ENCODE peak calls at places on chromosomes 2 and 18, in four cellular contexts. One of them, this sample, is unnamed.

GRCh38 chr2:219010162-219010756 is 17.0 kb upstream of the CRYBA2 start:
- DNase-seq in fibroblast of pulmonary artery: peak
- DNase-seq in ovary: no peak
- DNase-seq in BJ: no peak
- DNase-seq in this sample: no peak

GRCh38 chr2:101976887-101977286 is 14.9 kb upstream of the IL1R2 start:
- DNase-seq in fibroblast of pulmonary artery: no peak
- DNase-seq in ovary: no peak
- DNase-seq in BJ: no peak
- DNase-seq in this sample: no peak

GRCh38 chr2:10819714-10820314 is 7.2 kb upstream of the PDIA6 start:
- DNase-seq in fibroblast of pulmonary artery: no peak
- DNase-seq in ovary: no peak
- DNase-seq in BJ: no peak
- DNase-seq in this sample: no peak

GRCh38 chr2:88815243-88816096 is 124.0 kb downstream of the RPIA start:
- DNase-seq in fibroblast of pulmonary artery: no peak
- DNase-seq in ovary: no peak
- DNase-seq in BJ: no peak
- DNase-seq in this sample: no peak

GRCh38 chr2:214255046-214255445 is 155.8 kb upstream of the VWC2L start:
- DNase-seq in fibroblast of pulmonary artery: no peak
- DNase-seq in ovary: no peak
- DNase-seq in BJ: no peak
- DNase-seq in this sample: no peak

GRCh38 chr2:69177063-69177771 is 164.2 kb downstream of the ANTXR1 start:
- DNase-seq in fibroblast of pulmonary artery: peak
- DNase-seq in ovary: peak
- DNase-seq in BJ: peak
- DNase-seq in this sample: no peak

GRCh38 chr2:158949300-158949699 is 19.1 kb upstream of the TANC1 start:
- DNase-seq in fibroblast of pulmonary artery: no peak
- DNase-seq in ovary: no peak
- DNase-seq in BJ: no peak
- DNase-seq in this sample: no peak

GRCh38 chr2:46180189-46180588 is 117.0 kb upstream of the EPAS1 start:
- DNase-seq in fibroblast of pulmonary artery: no peak
- DNase-seq in ovary: no peak
- DNase-seq in BJ: no peak
- DNase-seq in this sample: no peak

GRCh38 chr2:146982393-146982846 is 862.4 kb upstream of the ACVR2A start:
- DNase-seq in fibroblast of pulmonary artery: peak
- DNase-seq in ovary: no peak
- DNase-seq in BJ: peak
- DNase-seq in this sample: no peak

GRCh38 chr18:32310119-32310518 is 120.3 kb downstream of the MEP1B start:
- DNase-seq in fibroblast of pulmonary artery: peak
- DNase-seq in ovary: no peak
- DNase-seq in BJ: no peak
- DNase-seq in this sample: no peak

GRCh38 chr18:78319934-78320333 is 659.7 kb upstream of the SALL3 start:
- DNase-seq in fibroblast of pulmonary artery: no peak
- DNase-seq in ovary: no peak
- DNase-seq in BJ: no peak
- DNase-seq in this sample: no peak

GRCh38 chr2:74880054-74880728 is 46.3 kb downstream of the HK2 start:
- DNase-seq in fibroblast of pulmonary artery: no peak
- DNase-seq in ovary: no peak
- DNase-seq in BJ: no peak
- DNase-seq in this sample: no peak

GRCh38 chr2:11556101-11556806 is 22.4 kb downstream of the GREB1 start:
- DNase-seq in fibroblast of pulmonary artery: no peak
- DNase-seq in ovary: peak
- DNase-seq in BJ: no peak
- DNase-seq in this sample: no peak

GRCh38 chr2:100639588-100640195 is 76.9 kb downstream of the PDCL3 start:
- DNase-seq in fibroblast of pulmonary artery: no peak
- DNase-seq in ovary: no peak
- DNase-seq in BJ: no peak
- DNase-seq in this sample: no peak

GRCh38 chr18:34697233-34697632 is 12.9 kb upstream of the DTNA start:
- DNase-seq in fibroblast of pulmonary artery: no peak
- DNase-seq in ovary: no peak
- DNase-seq in BJ: no peak
- DNase-seq in this sample: no peak

GRCh38 chr2:127565261-127566138 is 30.0 kb downstream of the MYO7B start:
- DNase-seq in fibroblast of pulmonary artery: no peak
- DNase-seq in ovary: peak
- DNase-seq in BJ: no peak
- DNase-seq in this sample: no peak

GRCh38 chr2:44126106-44126797 is 42.4 kb upstream of the PPM1B start:
- DNase-seq in fibroblast of pulmonary artery: no peak
- DNase-seq in ovary: no peak
- DNase-seq in BJ: no peak
- DNase-seq in this sample: no peak

GRCh38 chr2:43293744-43294695 is 67.6 kb upstream of the ZFP36L2 start:
- DNase-seq in fibroblast of pulmonary artery: peak
- DNase-seq in ovary: no peak
- DNase-seq in BJ: peak
- DNase-seq in this sample: peak

GRCh38 chr2:219540784-219541504 is 2.7 kb downstream of the CHPF start:
- DNase-seq in fibroblast of pulmonary artery: no peak
- DNase-seq in ovary: no peak
- DNase-seq in BJ: no peak
- DNase-seq in this sample: no peak

GRCh38 chr2:66839551-66840320 is 404.8 kb downstream of the MEIS1 start:
- DNase-seq in fibroblast of pulmonary artery: peak
- DNase-seq in ovary: no peak
- DNase-seq in BJ: peak
- DNase-seq in this sample: no peak

GRCh38 chr2:231604101-231604684 is 11.5 kb downstream of the TEX44 start:
- DNase-seq in fibroblast of pulmonary artery: no peak
- DNase-seq in ovary: no peak
- DNase-seq in BJ: peak
- DNase-seq in this sample: peak

GRCh38 chr2:103132536-103133217 is 370.8 kb downstream of the TMEM182 start:
- DNase-seq in fibroblast of pulmonary artery: no peak
- DNase-seq in ovary: no peak
- DNase-seq in BJ: no peak
- DNase-seq in this sample: no peak

GRCh38 chr2:66781804-66782203 is 346.9 kb downstream of the MEIS1 start:
- DNase-seq in fibroblast of pulmonary artery: no peak
- DNase-seq in ovary: no peak
- DNase-seq in BJ: no peak
- DNase-seq in this sample: no peak

GRCh38 chr2:169468841-169469240 is 10.5 kb upstream of the BBS5 start:
- DNase-seq in fibroblast of pulmonary artery: no peak
- DNase-seq in ovary: no peak
- DNase-seq in BJ: no peak
- DNase-seq in this sample: no peak

GRCh38 chr2:155190342-155190741 is 491.8 kb downstream of the KCNJ3 start:
- DNase-seq in fibroblast of pulmonary artery: no peak
- DNase-seq in ovary: no peak
- DNase-seq in BJ: no peak
- DNase-seq in this sample: no peak

GRCh38 chr18:22108674-22109073 is 60.7 kb upstream of the GATA6 start:
- DNase-seq in fibroblast of pulmonary artery: peak
- DNase-seq in ovary: no peak
- DNase-seq in BJ: no peak
- DNase-seq in this sample: no peak

GRCh38 chr2:170244555-170244954 is 66.6 kb downstream of the MYO3B start:
- DNase-seq in fibroblast of pulmonary artery: no peak
- DNase-seq in ovary: no peak
- DNase-seq in BJ: no peak
- DNase-seq in this sample: no peak

GRCh38 chr18:10926565-10927194 is 222.7 kb downstream of the PIEZO2 start:
- DNase-seq in fibroblast of pulmonary artery: peak
- DNase-seq in ovary: peak
- DNase-seq in BJ: no peak
- DNase-seq in this sample: no peak

GRCh38 chr2:91974401-91975129 is 2896.7 kb upstream of the TEKT4 start:
- DNase-seq in fibroblast of pulmonary artery: no peak
- DNase-seq in ovary: no peak
- DNase-seq in BJ: no peak
- DNase-seq in this sample: no peak

GRCh38 chr18:3985030-3985429 is 470.1 kb downstream of the DLGAP1 start:
- DNase-seq in fibroblast of pulmonary artery: no peak
- DNase-seq in ovary: no peak
- DNase-seq in BJ: no peak
- DNase-seq in this sample: no peak

GRCh38 chr2:223109341-223109740 is 57.4 kb downstream of the KCNE4 start:
- DNase-seq in fibroblast of pulmonary artery: peak
- DNase-seq in ovary: no peak
- DNase-seq in BJ: peak
- DNase-seq in this sample: no peak

GRCh38 chr2:110718990-110719389 is 13.4 kb upstream of the ACOXL start:
- DNase-seq in fibroblast of pulmonary artery: no peak
- DNase-seq in ovary: no peak
- DNase-seq in BJ: no peak
- DNase-seq in this sample: no peak

GRCh38 chr2:204913312-204913711 is 368.0 kb downstream of the PARD3B start:
- DNase-seq in fibroblast of pulmonary artery: no peak
- DNase-seq in ovary: no peak
- DNase-seq in BJ: no peak
- DNase-seq in this sample: no peak

GRCh38 chr18:49584431-49584830 is 22.6 kb downstream of the LIPG start:
- DNase-seq in fibroblast of pulmonary artery: no peak
- DNase-seq in ovary: no peak
- DNase-seq in BJ: no peak
- DNase-seq in this sample: no peak

DNA sequence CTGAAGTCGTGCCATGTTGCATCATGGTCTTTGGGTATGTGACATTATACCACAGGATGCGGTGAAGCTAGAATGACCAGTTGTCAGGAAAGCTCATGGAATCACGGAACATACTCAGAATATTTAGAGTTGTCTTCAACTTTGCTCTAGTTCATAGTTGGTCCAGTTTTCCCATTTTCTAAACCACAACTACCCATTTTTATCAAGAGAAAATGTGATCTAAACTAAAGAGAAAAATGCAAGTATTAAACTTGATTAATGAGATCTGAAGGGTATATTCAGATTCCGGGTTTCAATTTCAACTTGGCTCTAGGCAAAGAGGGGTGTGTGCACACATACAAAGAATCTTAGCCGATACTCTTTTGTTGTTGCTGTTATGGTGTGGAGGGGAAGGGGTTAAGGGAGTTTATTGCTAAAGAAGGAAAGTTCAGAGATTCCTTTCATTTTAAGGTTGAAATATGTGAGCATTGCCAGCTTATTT is 516.5 kb upstream of the ZEB2 start:
- DNase-seq in fibroblast of pulmonary artery: peak
- DNase-seq in ovary: no peak
- DNase-seq in BJ: no peak
- DNase-seq in this sample: no peak
- H3K4me3 ChIP-seq in fibroblast of pulmonary artery: no peak
- H3K4me3 ChIP-seq in ovary: no peak
- H3K4me3 ChIP-seq in BJ: no peak
- H3K4me3 ChIP-seq in this sample: peak

GRCh38 chr2:167215595-167215994 is 327.3 kb downstream of the XIRP2 start:
- DNase-seq in fibroblast of pulmonary artery: no peak
- DNase-seq in ovary: no peak
- DNase-seq in BJ: no peak
- DNase-seq in this sample: no peak

GRCh38 chr2:167209784-167210183 is 321.5 kb downstream of the XIRP2 start:
- DNase-seq in fibroblast of pulmonary artery: peak
- DNase-seq in ovary: no peak
- DNase-seq in BJ: no peak
- DNase-seq in this sample: no peak

DNA sequence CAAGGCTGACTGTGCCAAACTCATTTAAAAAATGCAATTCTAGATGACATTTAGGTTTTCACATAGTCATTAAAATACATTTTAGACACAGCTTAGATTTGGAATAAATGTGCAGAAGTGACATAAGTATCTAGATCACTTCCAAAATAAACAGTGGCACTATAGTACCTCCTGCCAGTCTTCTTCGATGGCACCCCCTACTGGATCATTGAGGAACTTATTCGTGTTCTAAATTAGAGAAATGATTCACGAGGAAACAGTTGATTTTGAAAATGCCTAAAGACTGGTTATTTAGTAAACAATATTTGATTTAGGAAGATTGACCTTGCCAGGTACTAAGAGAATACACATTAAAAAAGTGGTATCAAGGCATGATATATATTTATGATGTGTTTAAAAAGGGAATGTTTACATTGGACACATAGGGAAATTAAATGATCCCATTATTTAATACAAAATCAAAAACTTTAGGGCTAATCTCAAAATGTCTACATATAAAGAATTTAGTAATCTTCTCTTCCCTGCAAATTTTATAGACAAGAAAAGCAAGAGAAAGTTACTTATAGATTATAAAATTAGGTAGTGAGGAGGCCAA is 323.9 kb downstream of the XIRP2 start:
- DNase-seq in fibroblast of pulmonary artery: peak
- DNase-seq in ovary: no peak
- DNase-seq in BJ: no peak
- DNase-seq in this sample: no peak
- TF ChIP-seq CTCF in fibroblast of pulmonary artery: peak
- TF ChIP-seq CTCF in ovary: no peak
- TF ChIP-seq CTCF in BJ: peak
- TF ChIP-seq CTCF in this sample: peak

GRCh38 chr2:36360063-36360462 is 4.5 kb downstream of the CRIM1 start:
- DNase-seq in fibroblast of pulmonary artery: no peak
- DNase-seq in ovary: no peak
- DNase-seq in BJ: no peak
- DNase-seq in this sample: no peak
- H3K4me3 ChIP-seq in fibroblast of pulmonary artery: no peak
- H3K4me3 ChIP-seq in ovary: no peak
- H3K4me3 ChIP-seq in BJ: peak
- H3K4me3 ChIP-seq in this sample: no peak

DNA sequence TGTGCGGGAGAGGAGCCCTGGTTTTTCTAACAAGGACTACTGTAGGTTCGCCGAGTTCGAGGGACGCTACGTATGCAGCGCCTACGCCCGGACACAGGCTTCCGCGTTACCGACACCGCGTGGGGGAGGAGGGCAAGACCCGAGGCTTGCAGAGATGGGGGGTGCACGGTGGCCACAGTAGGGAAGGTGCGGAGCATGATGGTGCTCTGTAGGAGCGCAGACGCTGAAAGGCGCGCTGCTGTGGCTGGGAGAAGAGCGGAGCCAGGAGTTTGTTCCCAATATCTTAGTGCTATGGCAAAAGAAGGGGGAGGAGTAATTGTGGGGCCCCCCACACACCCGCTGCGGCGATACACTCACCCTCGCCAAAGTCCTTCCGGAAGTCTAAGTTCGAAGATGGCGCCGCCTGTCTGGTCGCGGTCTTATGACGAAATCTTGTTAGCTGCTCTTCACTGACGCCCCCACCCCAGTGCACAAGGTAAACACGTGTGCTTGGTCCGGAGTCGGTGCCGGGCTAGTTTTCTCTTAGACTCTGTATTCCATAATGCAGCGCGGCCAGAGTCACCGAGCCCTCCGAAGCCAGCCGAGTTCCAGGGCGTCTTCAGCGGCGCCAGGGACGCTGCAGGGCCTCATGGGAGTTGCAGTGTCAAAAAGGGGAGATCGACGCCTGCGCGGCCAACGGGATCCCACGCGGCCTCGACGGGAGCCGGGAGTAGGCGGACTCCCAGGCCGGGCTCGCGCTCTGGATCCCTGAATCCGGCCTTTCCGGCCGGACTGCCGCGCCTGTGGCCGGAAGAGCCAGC is at the start of gene GTF3C2:
- DNase-seq in fibroblast of pulmonary artery: peak
- DNase-seq in ovary: peak
- DNase-seq in BJ: peak
- DNase-seq in this sample: peak
- TF ChIP-seq CTCF in fibroblast of pulmonary artery: no peak
- TF ChIP-seq CTCF in ovary: no peak
- TF ChIP-seq CTCF in BJ: no peak
- TF ChIP-seq CTCF in this sample: peak